ENCODE peak calls at places on chromosome X, in seven cellular contexts. P, W, A, V, D, T and N are unnamed samples.

GRCh38 chrX:1102786-1103185 is 109.7 kb downstream of the CRLF2 start:
- DNase-seq in D (no peak), A (no peak), V (no peak), W (no peak), P (no peak), T (no peak), N (no peak)

GRCh38 chrX:151902813-151903591 is 9.7 kb upstream of the MAGEA4 start:
- DNase-seq in A (peak), V (peak), D (peak), P (peak), T (no peak), W (peak), N (no peak)

GRCh38 chrX:153216926-153217325 is 37.8 kb downstream of the MAGEA1 start:
- DNase-seq in W (no peak), P (no peak), A (no peak), T (no peak), D (no peak), V (no peak), N (no peak)

GRCh38 chrX:155767101-155767878 is 113.9 kb upstream of the VAMP7 start:
- DNase-seq in T (no peak), A (peak), V (peak), W (peak), P (peak), D (peak), N (no peak)

GRCh38 chrX:24259544-24260240 is 54.2 kb downstream of the SUPT20HL2 start:
- DNase-seq in P (no peak), V (peak), W (peak), D (peak), A (peak), T (no peak), N (no peak)

GRCh38 chrX:120840826-120841225 is 34.8 kb downstream of the CT47B1 start:
- DNase-seq in A (no peak), D (no peak), W (peak), T (no peak), V (peak), P (peak), N (no peak)

GRCh38 chrX:38052096-38052495 is 45.7 kb downstream of the SYTL5 start:
- DNase-seq in W (peak), D (peak), V (peak), A (no peak), P (peak), T (no peak), N (no peak)

GRCh38 chrX:16089086-16089485 is 34.3 kb upstream of the GRPR start:
- DNase-seq in V (no peak), T (no peak), A (no peak), P (no peak), W (no peak), D (no peak), N (no peak)

GRCh38 chrX:97389761-97390192 is 506.1 kb downstream of the RPA4 start:
- DNase-seq in W (peak), V (peak), T (no peak), P (peak), A (no peak), D (peak), N (no peak)

GRCh38 chrX:150092549-150092948 is 154.3 kb upstream of the EOLA2 start:
- DNase-seq in D (no peak), A (no peak), P (no peak), V (no peak), T (no peak), W (no peak), N (no peak)

GRCh38 chrX:111585337-111585736 is 73.9 kb downstream of the SERTM2 start:
- DNase-seq in A (no peak), D (no peak), T (no peak), V (no peak), W (no peak), P (no peak), N (no peak)

GRCh38 chrX:151085207-151085606 is 91.2 kb upstream of the GPR50 start:
- DNase-seq in W (no peak), P (no peak), A (no peak), T (no peak), V (no peak), D (no peak), N (no peak)

GRCh38 chrX:77505227-77505626 is 58.0 kb downstream of the FGF16 start:
- DNase-seq in D (no peak), V (peak), T (no peak), A (no peak), P (peak), W (peak), N (no peak)

GRCh38 chrX:17242470-17242869 is 132.5 kb upstream of the NHS start:
- DNase-seq in D (peak), A (peak), V (peak), P (peak), W (peak), T (peak), N (peak)

GRCh38 chrX:39196192-39197102 is 395.2 kb downstream of the MID1IP1 start:
- DNase-seq in W (peak), D (peak), V (peak), P (peak), T (no peak), A (no peak), N (peak)